ENCODE peak calls at places on chromosomes 3 and 15, in eight cellular contexts. L, W, V, D, E, Y, X and F are unnamed samples.
A peak's percentile ranks its signal among the peaks of the same experiment; 100 is the strongest.

GRCh38 chr3:173553635-173554280 is 156.2 kb downstream of the NLGN1 start:
- DNase-seq in L (no peak), W (no peak), V (peak; percentile 77), D (peak; percentile 31), E (peak; percentile 65), Y (no peak), X (peak; percentile 15), F (no peak)

GRCh38 chr3:161215186-161215585 is 5.9 kb upstream of the NMD3 start:
- DNase-seq in L (no peak), W (no peak), V (no peak), D (no peak), E (no peak), Y (no peak), X (no peak), F (no peak)

GRCh38 chr3:186909078-186909853 is 21.1 kb upstream of the ST6GAL1 start:
- DNase-seq in L (no peak), W (no peak), V (no peak), D (no peak), E (no peak), Y (peak; percentile 55), X (no peak), F (peak; percentile 6)

GRCh38 chr15:69749797-69750196 is 297.2 kb downstream of the RPLP1 start:
- DNase-seq in L (no peak), W (no peak), V (no peak), D (peak; percentile 13), E (peak; percentile 17), Y (no peak), X (peak; percentile 20), F (no peak)

GRCh38 chr3:172951511-172951910 is 189.5 kb downstream of the SPATA16 start:
- DNase-seq in L (no peak), W (no peak), V (no peak), D (no peak), E (no peak), Y (no peak), X (no peak), F (no peak)

GRCh38 chr3:24348348-24348747 is 146.3 kb downstream of the THRB start:
- DNase-seq in L (no peak), W (no peak), V (no peak), D (no peak), E (no peak), Y (no peak), X (no peak), F (no peak)

GRCh38 chr3:195237981-195238625 is 32.9 kb downstream of the XXYLT1 start:
- DNase-seq in L (peak; percentile 42), W (peak; percentile 46), V (peak; percentile 27), D (no peak), E (no peak), Y (peak; percentile 23), X (no peak), F (no peak)

GRCh38 chr15:21270474-21270873 is 169.8 kb downstream of the POTEB3 start:
- DNase-seq in L (peak; percentile 28), W (no peak), V (no peak), D (no peak), E (no peak), Y (peak; percentile 40), X (peak; percentile 3), F (no peak)

GRCh38 chr3:123884993-123885392 is 861 bp upstream of the MYLK start:
- DNase-seq in L (no peak), W (no peak), V (no peak), D (no peak), E (no peak), Y (no peak), X (no peak), F (no peak)

GRCh38 chr3:175879417-175879816 is 1020.3 kb downstream of the NAALADL2 start:
- DNase-seq in L (no peak), W (no peak), V (no peak), D (no peak), E (no peak), Y (no peak), X (no peak), F (no peak)

GRCh38 chr3:39135170-39135805 is 18.1 kb downstream of the CSRNP1 start:
- DNase-seq in L (no peak), W (peak; percentile 83), V (no peak), D (no peak), E (no peak), Y (peak; percentile 77), X (no peak), F (no peak)

GRCh38 chr3:98777286-98777685 is 14.1 kb downstream of the ST3GAL6 start:
- DNase-seq in L (no peak), W (no peak), V (no peak), D (no peak), E (no peak), Y (no peak), X (no peak), F (no peak)
- H3K27ac ChIP-seq in L (no peak overlapping the region), W (no peak overlapping the region), V (no peak overlapping the region), D (no peak overlapping the region), E (no peak overlapping the region), Y (no peak overlapping the region), X (no peak overlapping the region), F (no peak overlapping the region)

GRCh38 chr15:99633655-99634054 is 67.9 kb downstream of the MEF2A start:
- DNase-seq in L (no peak), W (no peak), V (no peak), D (no peak), E (no peak), Y (no peak), X (no peak), F (no peak)

GRCh38 chr15:99631256-99631655 is 65.5 kb downstream of the MEF2A start:
- DNase-seq in L (no peak), W (no peak), V (no peak), D (no peak), E (no peak), Y (no peak), X (no peak), F (no peak)

GRCh38 chr15:99630607-99631131 is 64.9 kb downstream of the MEF2A start:
- DNase-seq in L (no peak), W (no peak), V (no peak), D (no peak), E (no peak), Y (no peak), X (no peak), F (no peak)

GRCh38 chr15:99632521-99632920 is 66.7 kb downstream of the MEF2A start:
- DNase-seq in L (no peak), W (no peak), V (no peak), D (no peak), E (peak; percentile 39), Y (no peak), X (no peak), F (no peak)

GRCh38 chr15:99628374-99629001 is 62.7 kb downstream of the MEF2A start:
- DNase-seq in L (no peak), W (no peak), V (no peak), D (no peak), E (no peak), Y (no peak), X (peak; percentile 33), F (no peak)
- H3K27ac ChIP-seq in L (no peak overlapping the region), W (no peak overlapping the region), V (no peak overlapping the region), D (no peak overlapping the region), E (no peak overlapping the region), Y (no peak overlapping the region), X (peak overlapping the region; percentile 31), F (no peak overlapping the region)

DNA sequence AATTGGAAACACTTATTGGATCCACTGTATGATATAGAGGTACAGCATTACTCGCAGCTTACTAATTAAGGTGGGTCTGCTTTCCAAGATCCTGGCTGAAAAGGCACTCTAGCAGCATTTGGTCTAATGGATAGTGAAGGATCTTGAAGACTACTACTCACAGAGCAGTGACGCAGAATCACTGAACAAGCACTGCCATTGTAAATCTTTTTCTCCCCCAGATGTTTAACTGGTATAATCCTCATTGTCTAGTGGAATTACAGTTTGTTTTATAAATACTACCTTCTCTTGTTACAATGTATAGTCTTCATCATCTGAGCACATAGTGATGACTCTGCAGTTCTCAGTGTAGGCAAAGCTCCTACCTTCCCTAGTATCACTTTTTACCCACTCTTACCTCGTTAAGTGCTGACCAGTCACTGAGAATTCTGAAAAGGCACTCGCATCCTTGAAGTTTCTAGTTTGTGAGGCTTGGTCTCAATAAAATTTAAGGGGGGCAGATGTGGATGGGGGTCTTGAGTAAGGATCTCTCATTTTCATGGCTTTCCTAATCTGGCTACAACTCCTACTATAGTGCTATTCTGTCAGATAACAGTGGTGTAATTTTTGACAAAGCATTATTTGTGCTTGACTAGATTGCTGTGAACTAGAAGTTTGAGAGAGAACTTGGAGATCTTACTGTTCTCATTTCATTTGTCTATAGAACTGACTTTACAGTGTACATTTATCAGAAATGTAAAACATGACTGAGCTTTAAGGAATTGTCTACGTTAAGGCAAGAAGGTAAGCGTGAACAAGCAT is 23.2 kb downstream of the MAPK6 start:
- DNase-seq in L (no peak), W (no peak), V (no peak), D (no peak), E (no peak), Y (no peak), X (no peak), F (no peak)
- H3K27ac ChIP-seq in L (peak overlapping the region; percentile 17), W (no peak overlapping the region), V (no peak overlapping the region), D (no peak overlapping the region), E (no peak overlapping the region), Y (no peak overlapping the region), X (peak overlapping the region; percentile 47), F (peak overlapping the region; percentile 59)

GRCh38 chr3:119245778-119246177 is 5.1 kb upstream of the B4GALT4 start:
- DNase-seq in L (peak; percentile 77), W (no peak), V (no peak), D (no peak), E (no peak), Y (peak; percentile 63), X (no peak), F (no peak)
- H3K27ac ChIP-seq in L (no peak overlapping the region), W (no peak overlapping the region), V (no peak overlapping the region), D (no peak overlapping the region), E (no peak overlapping the region), Y (no peak overlapping the region), X (no peak overlapping the region), F (no peak overlapping the region)

GRCh38 chr3:66376568-66376967 is 124.3 kb downstream of the LRIG1 start:
- DNase-seq in L (no peak), W (no peak), V (peak; percentile 48), D (peak; percentile 16), E (peak; percentile 95), Y (no peak), X (peak; percentile 41), F (no peak)

GRCh38 chr3:66380200-66380932 is 120.5 kb downstream of the LRIG1 start:
- DNase-seq in L (no peak), W (no peak), V (no peak), D (no peak), E (no peak), Y (no peak), X (no peak), F (no peak)

GRCh38 chr3:66378256-66378655 is 122.6 kb downstream of the LRIG1 start:
- DNase-seq in L (peak; percentile 56), W (no peak), V (peak; percentile 41), D (peak; percentile 6), E (no peak), Y (no peak), X (peak; percentile 14), F (no peak)

GRCh38 chr3:66379565-66379964 is 121.3 kb downstream of the LRIG1 start:
- DNase-seq in L (no peak), W (no peak), V (no peak), D (no peak), E (no peak), Y (no peak), X (no peak), F (no peak)

DNA sequence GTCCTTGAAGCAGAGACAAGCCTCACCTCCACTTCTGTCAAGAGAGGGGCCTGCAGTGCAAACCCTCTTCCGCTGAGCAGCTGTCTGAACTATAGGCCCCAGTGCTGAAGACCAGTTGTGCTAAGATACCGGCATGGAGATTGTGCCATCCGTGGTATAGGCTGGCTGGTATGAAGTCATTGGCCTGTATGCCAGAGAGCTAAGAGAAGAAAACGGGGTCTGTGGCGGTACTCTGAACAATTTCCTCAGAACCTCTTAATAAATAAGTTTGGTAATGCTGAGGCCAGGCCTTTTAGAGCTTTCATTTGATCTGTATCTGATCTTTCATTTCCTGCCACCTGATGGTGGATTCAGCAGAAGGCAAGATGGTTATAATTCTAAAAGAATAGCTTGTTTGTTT is 123.0 kb downstream of the LRIG1 start:
- DNase-seq in L (no peak), W (no peak), V (no peak), D (no peak), E (no peak), Y (no peak), X (no peak), F (no peak)
- H3K27ac ChIP-seq in L (no peak overlapping the region), W (no peak overlapping the region), V (no peak overlapping the region), D (no peak overlapping the region), E (no peak overlapping the region), Y (no peak overlapping the region), X (no peak overlapping the region), F (no peak overlapping the region)